ENCODE peak calls at places on chromosomes 12 and 14, in five cellular contexts. One of them, this sample, is unnamed.

GRCh38 chr12:91722072-91722471 is 423.6 kb downstream of the BTG1 start:
- DNase-seq in H1: no peak
- DNase-seq in H9: no peak
- DNase-seq in IMR-90: no peak
- DNase-seq in mesenchymal stem cell: no peak
- DNase-seq in this sample: no peak

GRCh38 chr14:90556050-90556477 is 159.2 kb downstream of the CALM1 start:
- DNase-seq in H1: peak; percentile 74
- DNase-seq in H9: peak; percentile 63
- DNase-seq in IMR-90: no peak
- DNase-seq in mesenchymal stem cell: peak; percentile 19
- DNase-seq in this sample: peak; percentile 58

GRCh38 chr14:23169622-23170021 is 13.8 kb downstream of the SLC7A8 start:
- DNase-seq in H1: no peak
- DNase-seq in H9: no peak
- DNase-seq in IMR-90: no peak
- DNase-seq in mesenchymal stem cell: no peak
- DNase-seq in this sample: no peak

GRCh38 chr12:131847456-131847855 is 19.3 kb downstream of the MMP17 start:
- DNase-seq in H1: no peak
- DNase-seq in H9: no peak
- DNase-seq in IMR-90: no peak
- DNase-seq in mesenchymal stem cell: no peak
- DNase-seq in this sample: no peak

GRCh38 chr12:47767197-47767724 is 5.8 kb upstream of the SLC48A1 start:
- DNase-seq in H1: peak; percentile 77
- DNase-seq in H9: peak; percentile 84
- DNase-seq in IMR-90: peak; percentile 19
- DNase-seq in mesenchymal stem cell: no peak
- DNase-seq in this sample: no peak

GRCh38 chr12:58082996-58083395 is 141.6 kb downstream of the ATP23 start:
- DNase-seq in H1: no peak
- DNase-seq in H9: no peak
- DNase-seq in IMR-90: no peak
- DNase-seq in mesenchymal stem cell: no peak
- DNase-seq in this sample: no peak

GRCh38 chr12:43357141-43357540 is 194.9 kb downstream of the ADAMTS20 start:
- DNase-seq in H1: no peak
- DNase-seq in H9: no peak
- DNase-seq in IMR-90: no peak
- DNase-seq in mesenchymal stem cell: no peak
- DNase-seq in this sample: no peak

GRCh38 chr12:21677622-21678277 is 20.1 kb upstream of the LDHB start:
- DNase-seq in H1: no peak
- DNase-seq in H9: no peak
- DNase-seq in IMR-90: peak; percentile 53
- DNase-seq in mesenchymal stem cell: no peak
- DNase-seq in this sample: no peak

GRCh38 chr12:11855993-11856374 is 206.5 kb downstream of the ETV6 start:
- DNase-seq in H1: no peak
- DNase-seq in H9: no peak
- DNase-seq in IMR-90: no peak
- DNase-seq in mesenchymal stem cell: no peak
- DNase-seq in this sample: no peak

GRCh38 chr12:110281549-110282342 is 699 bp downstream of the ATP2A2 start:
- DNase-seq in H1: peak; percentile 72
- DNase-seq in H9: peak; percentile 44
- DNase-seq in IMR-90: peak; percentile 55
- DNase-seq in mesenchymal stem cell: peak; percentile 65
- DNase-seq in this sample: no peak

GRCh38 chr12:94379479-94380113 is 80.1 kb downstream of the CEP83 start:
- DNase-seq in H1: no peak
- DNase-seq in H9: no peak
- DNase-seq in IMR-90: peak; percentile 12
- DNase-seq in mesenchymal stem cell: no peak
- DNase-seq in this sample: no peak

GRCh38 chr12:93341409-93342044 is 36.2 kb upstream of the NUDT4 start:
- DNase-seq in H1: no peak
- DNase-seq in H9: no peak
- DNase-seq in IMR-90: no peak
- DNase-seq in mesenchymal stem cell: no peak
- DNase-seq in this sample: no peak

GRCh38 chr12:116297224-116297834 is 19.8 kb upstream of the MED13L start:
- DNase-seq in H1: no peak
- DNase-seq in H9: no peak
- DNase-seq in IMR-90: no peak
- DNase-seq in mesenchymal stem cell: no peak
- DNase-seq in this sample: no peak

GRCh38 chr14:30518867-30519266 is 40.1 kb upstream of the G2E3 start:
- DNase-seq in H1: no peak
- DNase-seq in H9: no peak
- DNase-seq in IMR-90: no peak
- DNase-seq in mesenchymal stem cell: no peak
- DNase-seq in this sample: no peak

GRCh38 chr14:97459180-97459579 is 662.0 kb downstream of the VRK1 start:
- DNase-seq in H1: no peak
- DNase-seq in H9: no peak
- DNase-seq in IMR-90: no peak
- DNase-seq in mesenchymal stem cell: no peak
- DNase-seq in this sample: no peak

GRCh38 chr12:128914908-128915563 is 61.8 kb downstream of the GLT1D1 start:
- DNase-seq in H1: no peak
- DNase-seq in H9: no peak
- DNase-seq in IMR-90: no peak
- DNase-seq in mesenchymal stem cell: no peak
- DNase-seq in this sample: no peak

GRCh38 chr12:108653082-108653516 is 19.4 kb upstream of the SELPLG start:
- DNase-seq in H1: no peak
- DNase-seq in H9: no peak
- DNase-seq in IMR-90: no peak
- DNase-seq in mesenchymal stem cell: no peak
- DNase-seq in this sample: no peak

GRCh38 chr12:110816248-110816647 is 30.5 kb upstream of the CCDC63 start:
- DNase-seq in H1: no peak
- DNase-seq in H9: no peak
- DNase-seq in IMR-90: no peak
- DNase-seq in mesenchymal stem cell: no peak
- DNase-seq in this sample: no peak

GRCh38 chr12:76586764-76587395 is 27.3 kb upstream of the OSBPL8 start:
- DNase-seq in H1: no peak
- DNase-seq in H9: no peak
- DNase-seq in IMR-90: peak; percentile 67
- DNase-seq in mesenchymal stem cell: peak; percentile 53
- DNase-seq in this sample: peak; percentile 11

GRCh38 chr14:75636100-75636692 is 24.5 kb downstream of the ERG28 start:
- DNase-seq in H1: no peak
- DNase-seq in H9: peak; percentile 30
- DNase-seq in IMR-90: peak; percentile 32
- DNase-seq in mesenchymal stem cell: peak; percentile 72
- DNase-seq in this sample: no peak

GRCh38 chr12:80551897-80552296 is 107.9 kb downstream of the PTPRQ start:
- DNase-seq in H1: no peak
- DNase-seq in H9: no peak
- DNase-seq in IMR-90: peak; percentile 99
- DNase-seq in mesenchymal stem cell: peak; percentile 89
- DNase-seq in this sample: no peak

GRCh38 chr14:64870160-64870559 is 9.5 kb downstream of the SPTB start:
- DNase-seq in H1: no peak
- DNase-seq in H9: no peak
- DNase-seq in IMR-90: no peak
- DNase-seq in mesenchymal stem cell: no peak
- DNase-seq in this sample: no peak

GRCh38 chr12:66500094-66500493 is 178.8 kb downstream of the GRIP1 start:
- DNase-seq in H1: no peak
- DNase-seq in H9: no peak
- DNase-seq in IMR-90: no peak
- DNase-seq in mesenchymal stem cell: no peak
- DNase-seq in this sample: no peak

GRCh38 chr12:108374596-108375320 is 35.6 kb upstream of the CMKLR1 start:
- DNase-seq in H1: no peak
- DNase-seq in H9: no peak
- DNase-seq in IMR-90: no peak
- DNase-seq in mesenchymal stem cell: no peak
- DNase-seq in this sample: no peak

GRCh38 chr14:75147423-75148071 is 20.7 kb upstream of the NEK9 start:
- DNase-seq in H1: peak; percentile 57
- DNase-seq in H9: peak; percentile 75
- DNase-seq in IMR-90: peak; percentile 72
- DNase-seq in mesenchymal stem cell: peak; percentile 96
- DNase-seq in this sample: peak; percentile 55

GRCh38 chr12:131454418-131455217 is 256.3 kb upstream of the SFSWAP start:
- DNase-seq in H1: peak; percentile 72
- DNase-seq in H9: peak; percentile 95
- DNase-seq in IMR-90: no peak
- DNase-seq in mesenchymal stem cell: no peak
- DNase-seq in this sample: peak; percentile 48

GRCh38 chr12:93043192-93043876 is 114.2 kb upstream of the EEA1 start:
- DNase-seq in H1: no peak
- DNase-seq in H9: no peak
- DNase-seq in IMR-90: no peak
- DNase-seq in mesenchymal stem cell: no peak
- DNase-seq in this sample: no peak

GRCh38 chr14:26597136-26598080 is at the start of gene NOVA1:
- DNase-seq in H1: peak; percentile 72
- DNase-seq in H9: peak; percentile 62
- DNase-seq in IMR-90: no peak
- DNase-seq in mesenchymal stem cell: peak; percentile 25
- DNase-seq in this sample: peak; percentile 50

GRCh38 chr12:64796205-64796845 is 28.1 kb upstream of the TBC1D30 start:
- DNase-seq in H1: no peak
- DNase-seq in H9: peak; percentile 49
- DNase-seq in IMR-90: peak; percentile 92
- DNase-seq in mesenchymal stem cell: peak; percentile 91
- DNase-seq in this sample: peak; percentile 65

GRCh38 chr12:87160848-87161601 is 868.2 kb downstream of the C12orf50 start:
- DNase-seq in H1: no peak
- DNase-seq in H9: no peak
- DNase-seq in IMR-90: no peak
- DNase-seq in mesenchymal stem cell: no peak
- DNase-seq in this sample: no peak

GRCh38 chr12:113091506-113091905 is 35.0 kb downstream of the DTX1 start:
- DNase-seq in H1: no peak
- DNase-seq in H9: no peak
- DNase-seq in IMR-90: no peak
- DNase-seq in mesenchymal stem cell: no peak
- DNase-seq in this sample: no peak

DNA sequence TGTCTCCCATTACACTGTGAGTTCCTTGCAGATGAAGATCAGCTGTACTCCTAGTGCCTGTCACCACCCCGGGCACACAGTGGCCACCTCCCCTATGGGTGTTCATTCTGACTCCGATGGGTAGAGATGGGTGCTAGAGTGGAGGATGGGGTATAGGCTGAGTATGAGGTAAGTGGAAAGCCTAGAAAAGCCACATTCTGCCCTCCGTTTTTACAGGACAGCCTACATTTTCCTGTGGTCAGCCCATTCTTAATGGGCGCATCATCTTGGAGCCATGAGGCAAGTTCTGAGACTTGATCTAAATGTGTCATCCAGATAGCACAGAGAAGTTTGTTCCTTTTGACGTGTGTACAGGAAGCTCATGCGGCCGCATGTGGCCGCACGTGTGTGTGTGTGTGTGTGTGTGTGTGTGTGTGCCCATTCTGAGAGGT is 166.7 kb upstream of the HIF1A start:
- DNase-seq in H1: no peak
- DNase-seq in H9: no peak
- DNase-seq in IMR-90: peak; percentile 98
- DNase-seq in mesenchymal stem cell: peak; percentile 94
- DNase-seq in this sample: no peak
- H4K91ac ChIP-seq in H1: no peak overlapping the region
- H4K91ac ChIP-seq in H9: no peak overlapping the region
- H4K91ac ChIP-seq in IMR-90: peak overlapping the region; percentile 81
- H4K91ac ChIP-seq in mesenchymal stem cell: no peak overlapping the region
- H4K91ac ChIP-seq in this sample: no peak overlapping the region

GRCh38 chr14:54487771-54488170 is 1.0 kb downstream of the GMFB start:
- DNase-seq in H1: no peak
- DNase-seq in H9: no peak
- DNase-seq in IMR-90: peak; percentile 53
- DNase-seq in mesenchymal stem cell: peak; percentile 68
- DNase-seq in this sample: no peak
- H4K91ac ChIP-seq in H1: no peak overlapping the region
- H4K91ac ChIP-seq in H9: no peak overlapping the region
- H4K91ac ChIP-seq in IMR-90: peak overlapping the region; percentile 75
- H4K91ac ChIP-seq in mesenchymal stem cell: no peak overlapping the region
- H4K91ac ChIP-seq in this sample: no peak overlapping the region

DNA sequence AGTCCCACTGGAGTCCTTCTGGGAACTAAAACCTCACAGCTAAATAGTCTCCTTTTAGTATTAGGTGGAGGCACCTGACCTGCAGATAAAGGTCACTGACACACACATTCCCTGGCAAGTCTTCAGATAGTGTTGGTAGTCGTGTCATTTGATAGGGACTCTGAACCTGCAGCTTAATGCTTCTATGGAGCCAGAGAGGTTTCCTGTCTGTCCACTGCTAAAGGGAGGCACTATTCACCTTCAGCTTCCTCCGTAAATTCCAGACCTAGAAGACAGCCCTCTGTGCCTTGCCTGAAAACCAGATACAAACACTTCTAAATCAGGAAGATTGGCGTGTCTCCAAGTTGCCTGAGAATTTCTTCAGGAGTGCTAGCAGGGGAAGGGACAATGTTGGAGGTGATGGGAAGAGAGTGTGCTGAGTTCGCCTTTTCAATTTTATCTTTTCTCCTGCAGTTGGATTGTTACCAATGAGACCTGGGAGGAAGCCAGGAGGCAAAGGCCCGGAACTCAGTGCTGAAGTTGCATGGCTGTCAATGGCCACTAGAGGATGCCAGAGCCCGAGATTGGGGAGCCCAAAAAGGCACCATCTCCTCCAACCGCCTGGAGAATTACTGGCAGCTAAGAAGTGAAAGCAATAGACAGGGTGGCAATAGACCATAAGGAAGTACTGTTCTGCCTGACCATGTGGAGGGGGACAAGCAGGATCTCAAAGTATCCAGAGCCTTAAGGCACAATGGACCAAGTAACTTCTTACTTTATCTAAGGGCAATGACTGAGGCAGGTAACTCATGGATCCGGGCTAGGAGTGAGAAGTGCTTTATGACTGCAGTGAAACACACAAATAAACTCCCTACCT is 81.6 kb upstream of the SCAF11 start:
- DNase-seq in H1: peak; percentile 80
- DNase-seq in H9: peak; percentile 86
- DNase-seq in IMR-90: peak; percentile 71
- DNase-seq in mesenchymal stem cell: peak; percentile 79
- DNase-seq in this sample: peak; percentile 50
- H4K91ac ChIP-seq in H1: peak overlapping the region; percentile 4
- H4K91ac ChIP-seq in H9: no peak overlapping the region
- H4K91ac ChIP-seq in IMR-90: no peak overlapping the region
- H4K91ac ChIP-seq in mesenchymal stem cell: no peak overlapping the region
- H4K91ac ChIP-seq in this sample: no peak overlapping the region

GRCh38 chr14:68685419-68686211 is 107.3 kb downstream of the ZFP36L1 start:
- DNase-seq in H1: no peak
- DNase-seq in H9: no peak
- DNase-seq in IMR-90: peak; percentile 84
- DNase-seq in mesenchymal stem cell: peak; percentile 79
- DNase-seq in this sample: no peak
- H4K91ac ChIP-seq in H1: no peak overlapping the region
- H4K91ac ChIP-seq in H9: no peak overlapping the region
- H4K91ac ChIP-seq in IMR-90: peak overlapping the region; percentile 85
- H4K91ac ChIP-seq in mesenchymal stem cell: peak overlapping the region; percentile 29
- H4K91ac ChIP-seq in this sample: no peak overlapping the region

GRCh38 chr12:50188280-50188781 is 21.2 kb upstream of the CERS5 start:
- DNase-seq in H1: no peak
- DNase-seq in H9: no peak
- DNase-seq in IMR-90: peak; percentile 67
- DNase-seq in mesenchymal stem cell: peak; percentile 45
- DNase-seq in this sample: no peak
- H4K91ac ChIP-seq in H1: no peak overlapping the region
- H4K91ac ChIP-seq in H9: no peak overlapping the region
- H4K91ac ChIP-seq in IMR-90: peak overlapping the region; percentile 100
- H4K91ac ChIP-seq in mesenchymal stem cell: peak overlapping the region; percentile 47
- H4K91ac ChIP-seq in this sample: no peak overlapping the region